ENCODE peak calls at places on chromosome 9, in five cellular contexts. One of them, this sample, is unnamed.

GRCh38 chr9:111604054-111604615 is 4.7 kb upstream of the PTGR1 start:
- DNase-seq in HFF-Myc: no peak
- DNase-seq in upper lobe of right lung: no peak
- DNase-seq in cardiac fibroblast: no peak
- DNase-seq in tibial nerve: no peak
- DNase-seq in this sample: no peak

GRCh38 chr9:96116275-96117051 is 185.5 kb downstream of the HSD17B3 start:
- DNase-seq in HFF-Myc: no peak
- DNase-seq in upper lobe of right lung: peak
- DNase-seq in cardiac fibroblast: no peak
- DNase-seq in tibial nerve: no peak
- DNase-seq in this sample: no peak

GRCh38 chr9:114034663-114035062 is 43.4 kb downstream of the AMBP start:
- DNase-seq in HFF-Myc: no peak
- DNase-seq in upper lobe of right lung: no peak
- DNase-seq in cardiac fibroblast: no peak
- DNase-seq in tibial nerve: no peak
- DNase-seq in this sample: no peak

GRCh38 chr9:16673171-16673570 is 197.3 kb downstream of the BNC2 start:
- DNase-seq in HFF-Myc: no peak
- DNase-seq in upper lobe of right lung: no peak
- DNase-seq in cardiac fibroblast: no peak
- DNase-seq in tibial nerve: no peak
- DNase-seq in this sample: no peak

GRCh38 chr9:37953775-37954437 is 50.0 kb upstream of the SLC25A51 start:
- DNase-seq in HFF-Myc: peak
- DNase-seq in upper lobe of right lung: no peak
- DNase-seq in cardiac fibroblast: peak
- DNase-seq in tibial nerve: no peak
- DNase-seq in this sample: peak

GRCh38 chr9:110251212-110251611 is 5.1 kb downstream of the TXN start:
- DNase-seq in HFF-Myc: no peak
- DNase-seq in upper lobe of right lung: no peak
- DNase-seq in cardiac fibroblast: no peak
- DNase-seq in tibial nerve: no peak
- DNase-seq in this sample: no peak

GRCh38 chr9:84991506-84991855 is 322.0 kb downstream of the NTRK2 start:
- DNase-seq in HFF-Myc: no peak
- DNase-seq in upper lobe of right lung: no peak
- DNase-seq in cardiac fibroblast: no peak
- DNase-seq in tibial nerve: no peak
- DNase-seq in this sample: no peak

GRCh38 chr9:37971107-37971459 is 67.2 kb upstream of the SLC25A51 start:
- DNase-seq in HFF-Myc: no peak
- DNase-seq in upper lobe of right lung: peak
- DNase-seq in cardiac fibroblast: no peak
- DNase-seq in tibial nerve: no peak
- DNase-seq in this sample: peak

GRCh38 chr9:74094766-74095165 is 402.4 kb upstream of the RORB start:
- DNase-seq in HFF-Myc: no peak
- DNase-seq in upper lobe of right lung: no peak
- DNase-seq in cardiac fibroblast: no peak
- DNase-seq in tibial nerve: no peak
- DNase-seq in this sample: no peak

GRCh38 chr9:90458485-90458884 is 184.1 kb downstream of the DIRAS2 start:
- DNase-seq in HFF-Myc: no peak
- DNase-seq in upper lobe of right lung: no peak
- DNase-seq in cardiac fibroblast: no peak
- DNase-seq in tibial nerve: no peak
- DNase-seq in this sample: no peak

GRCh38 chr9:8564960-8565359 is 765.4 kb upstream of the DMAC1 start:
- DNase-seq in HFF-Myc: no peak
- DNase-seq in upper lobe of right lung: no peak
- DNase-seq in cardiac fibroblast: no peak
- DNase-seq in tibial nerve: no peak
- DNase-seq in this sample: no peak

GRCh38 chr9:7161469-7161868 is 403.7 kb downstream of the KDM4C start:
- DNase-seq in HFF-Myc: no peak
- DNase-seq in upper lobe of right lung: no peak
- DNase-seq in cardiac fibroblast: no peak
- DNase-seq in tibial nerve: no peak
- DNase-seq in this sample: no peak

GRCh38 chr9:82513242-82513750 is 524.7 kb downstream of the SPATA31D1 start:
- DNase-seq in HFF-Myc: no peak
- DNase-seq in upper lobe of right lung: no peak
- DNase-seq in cardiac fibroblast: peak
- DNase-seq in tibial nerve: no peak
- DNase-seq in this sample: no peak

GRCh38 chr9:35714579-35715252 is 17.3 kb downstream of the TLN1 start:
- DNase-seq in HFF-Myc: no peak
- DNase-seq in upper lobe of right lung: no peak
- DNase-seq in cardiac fibroblast: no peak
- DNase-seq in tibial nerve: no peak
- DNase-seq in this sample: no peak

GRCh38 chr9:25226901-25227686 is 451.1 kb downstream of the TUSC1 start:
- DNase-seq in HFF-Myc: no peak
- DNase-seq in upper lobe of right lung: no peak
- DNase-seq in cardiac fibroblast: no peak
- DNase-seq in tibial nerve: no peak
- DNase-seq in this sample: no peak

GRCh38 chr9:6356904-6357303 is 28.7 kb downstream of the TPD52L3 start:
- DNase-seq in HFF-Myc: no peak
- DNase-seq in upper lobe of right lung: no peak
- DNase-seq in cardiac fibroblast: no peak
- DNase-seq in tibial nerve: no peak
- DNase-seq in this sample: no peak

GRCh38 chr9:131585375-131585774 is 40.1 kb downstream of the PRRT1B start:
- DNase-seq in HFF-Myc: no peak
- DNase-seq in upper lobe of right lung: no peak
- DNase-seq in cardiac fibroblast: peak
- DNase-seq in tibial nerve: no peak
- DNase-seq in this sample: no peak

GRCh38 chr9:133423216-133423615 is 1.0 kb downstream of the ADAMTS13 start:
- DNase-seq in HFF-Myc: no peak
- DNase-seq in upper lobe of right lung: no peak
- DNase-seq in cardiac fibroblast: no peak
- DNase-seq in tibial nerve: no peak
- DNase-seq in this sample: no peak

GRCh38 chr9:133424187-133424586 is 2.0 kb downstream of the ADAMTS13 start:
- DNase-seq in HFF-Myc: no peak
- DNase-seq in upper lobe of right lung: no peak
- DNase-seq in cardiac fibroblast: no peak
- DNase-seq in tibial nerve: no peak
- DNase-seq in this sample: no peak

GRCh38 chr9:133420392-133420827 is 1.8 kb upstream of the ADAMTS13 start:
- DNase-seq in HFF-Myc: no peak
- DNase-seq in upper lobe of right lung: no peak
- DNase-seq in cardiac fibroblast: no peak
- DNase-seq in tibial nerve: no peak
- DNase-seq in this sample: no peak

GRCh38 chr9:133419005-133419404 is 1.2 kb upstream of the REXO4 start:
- DNase-seq in HFF-Myc: no peak
- DNase-seq in upper lobe of right lung: no peak
- DNase-seq in cardiac fibroblast: no peak
- DNase-seq in tibial nerve: no peak
- DNase-seq in this sample: no peak

DNA sequence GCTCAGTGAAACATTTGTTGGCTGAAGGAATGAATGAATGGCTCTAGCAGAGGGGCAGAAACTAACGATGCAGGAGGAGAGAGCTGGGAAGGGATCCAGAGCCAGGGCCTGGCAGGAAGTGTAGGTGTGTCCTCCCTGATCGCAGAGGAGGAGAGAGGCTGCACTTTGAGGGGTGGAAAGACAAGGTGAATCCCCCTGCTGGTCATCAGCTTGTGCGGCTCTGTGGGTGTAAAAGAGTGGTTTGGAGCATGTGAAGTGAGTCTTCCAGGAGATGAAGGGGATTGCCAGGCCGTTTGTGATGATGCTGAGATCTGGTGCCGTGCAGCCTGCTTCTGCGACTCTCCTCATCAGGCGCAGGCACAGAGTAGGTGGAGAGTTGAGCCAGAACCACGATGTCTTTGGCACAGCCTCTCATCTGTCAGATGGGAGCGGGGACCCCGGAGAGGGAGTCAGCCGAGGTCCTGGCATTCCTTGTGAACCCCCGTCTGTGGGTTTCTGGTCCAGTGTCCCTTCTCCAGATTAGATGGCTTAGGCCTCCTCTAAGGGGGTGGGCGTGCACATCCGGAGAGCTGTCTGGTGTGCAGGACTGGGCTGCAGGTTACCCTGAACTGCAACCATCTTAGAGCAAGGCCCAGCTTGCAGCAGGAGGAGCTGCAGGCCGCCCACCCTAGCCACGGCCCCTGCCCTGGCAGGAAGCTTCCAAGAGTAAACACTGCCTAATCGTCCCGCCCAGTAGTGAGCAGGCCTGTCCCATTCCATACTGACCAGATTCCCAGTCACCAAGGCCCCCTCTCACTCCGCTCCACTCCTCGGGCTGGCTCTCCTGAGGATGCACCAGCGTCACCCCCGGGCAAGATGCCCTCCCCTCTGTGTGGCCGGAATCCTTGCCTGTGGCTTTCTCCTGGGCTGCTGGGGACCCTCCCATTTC is at the start of gene ADAMTS13:
- DNase-seq in HFF-Myc: no peak
- DNase-seq in upper lobe of right lung: no peak
- DNase-seq in cardiac fibroblast: no peak
- DNase-seq in tibial nerve: no peak
- DNase-seq in this sample: no peak
- TF ChIP-seq CTCF in HFF-Myc: peak
- TF ChIP-seq CTCF in upper lobe of right lung: no peak
- TF ChIP-seq CTCF in cardiac fibroblast: no peak
- TF ChIP-seq CTCF in tibial nerve: no peak
- TF ChIP-seq CTCF in this sample: peak

GRCh38 chr9:137114220-137114612 is 317 bp downstream of the DPP7 start:
- DNase-seq in HFF-Myc: no peak
- DNase-seq in upper lobe of right lung: no peak
- DNase-seq in cardiac fibroblast: no peak
- DNase-seq in tibial nerve: no peak
- DNase-seq in this sample: no peak

GRCh38 chr9:137112564-137113384 is 1.8 kb downstream of the DPP7 start:
- DNase-seq in HFF-Myc: no peak
- DNase-seq in upper lobe of right lung: peak
- DNase-seq in cardiac fibroblast: no peak
- DNase-seq in tibial nerve: no peak
- DNase-seq in this sample: no peak

GRCh38 chr9:137111788-137112563 is 2.6 kb downstream of the DPP7 start:
- DNase-seq in HFF-Myc: no peak
- DNase-seq in upper lobe of right lung: no peak
- DNase-seq in cardiac fibroblast: no peak
- DNase-seq in tibial nerve: no peak
- DNase-seq in this sample: no peak

GRCh38 chr9:137114613-137115393 is at the start of gene DPP7:
- DNase-seq in HFF-Myc: no peak
- DNase-seq in upper lobe of right lung: peak
- DNase-seq in cardiac fibroblast: peak
- DNase-seq in tibial nerve: peak
- DNase-seq in this sample: peak

GRCh38 chr9:137113385-137114159 is 961 bp downstream of the DPP7 start:
- DNase-seq in HFF-Myc: no peak
- DNase-seq in upper lobe of right lung: peak
- DNase-seq in cardiac fibroblast: no peak
- DNase-seq in tibial nerve: no peak
- DNase-seq in this sample: no peak
- TF ChIP-seq CTCF in HFF-Myc: no peak
- TF ChIP-seq CTCF in upper lobe of right lung: no peak
- TF ChIP-seq CTCF in cardiac fibroblast: no peak
- TF ChIP-seq CTCF in tibial nerve: no peak
- TF ChIP-seq CTCF in this sample: no peak

DNA sequence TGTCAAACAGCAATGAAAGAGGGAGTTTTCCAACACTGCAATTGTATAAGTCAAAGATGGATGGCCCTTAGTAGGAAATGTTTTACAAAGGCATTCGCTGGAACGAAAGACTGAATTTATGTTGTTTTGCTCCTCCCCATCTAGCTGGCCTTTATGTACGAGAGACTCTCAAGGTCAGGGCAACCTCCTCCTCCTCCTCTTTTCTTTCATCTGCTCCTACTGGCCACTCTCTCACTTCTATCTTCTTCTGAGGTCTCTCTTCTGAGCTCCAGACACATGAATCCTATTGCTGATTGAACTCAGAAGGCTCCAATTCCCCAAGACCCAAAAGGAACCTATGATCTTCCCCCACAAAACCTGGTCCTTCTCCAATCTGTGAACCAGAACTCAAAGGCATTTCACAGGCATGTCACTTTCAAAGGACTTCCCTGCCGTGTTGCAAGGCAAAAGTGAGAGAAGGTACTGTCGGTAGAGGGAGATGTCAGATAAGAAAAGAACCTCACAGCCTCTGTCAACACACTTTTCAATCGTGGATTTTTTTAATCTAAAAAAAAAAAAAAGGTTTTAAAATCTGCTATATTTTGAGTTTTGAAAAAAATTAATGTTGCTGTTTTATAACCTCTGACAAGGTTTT is 28.5 kb upstream of the PUM3 start:
- DNase-seq in HFF-Myc: no peak
- DNase-seq in upper lobe of right lung: no peak
- DNase-seq in cardiac fibroblast: peak
- DNase-seq in tibial nerve: no peak
- DNase-seq in this sample: no peak
- TF ChIP-seq CTCF in HFF-Myc: peak
- TF ChIP-seq CTCF in upper lobe of right lung: no peak
- TF ChIP-seq CTCF in cardiac fibroblast: peak
- TF ChIP-seq CTCF in tibial nerve: no peak
- TF ChIP-seq CTCF in this sample: peak

GRCh38 chr9:118522093-118523028 is 818.2 kb downstream of the TLR4 start:
- DNase-seq in HFF-Myc: no peak
- DNase-seq in upper lobe of right lung: peak
- DNase-seq in cardiac fibroblast: peak
- DNase-seq in tibial nerve: no peak
- DNase-seq in this sample: no peak
- TF ChIP-seq CTCF in HFF-Myc: peak
- TF ChIP-seq CTCF in upper lobe of right lung: peak
- TF ChIP-seq CTCF in cardiac fibroblast: peak
- TF ChIP-seq CTCF in tibial nerve: no peak
- TF ChIP-seq CTCF in this sample: peak

DNA sequence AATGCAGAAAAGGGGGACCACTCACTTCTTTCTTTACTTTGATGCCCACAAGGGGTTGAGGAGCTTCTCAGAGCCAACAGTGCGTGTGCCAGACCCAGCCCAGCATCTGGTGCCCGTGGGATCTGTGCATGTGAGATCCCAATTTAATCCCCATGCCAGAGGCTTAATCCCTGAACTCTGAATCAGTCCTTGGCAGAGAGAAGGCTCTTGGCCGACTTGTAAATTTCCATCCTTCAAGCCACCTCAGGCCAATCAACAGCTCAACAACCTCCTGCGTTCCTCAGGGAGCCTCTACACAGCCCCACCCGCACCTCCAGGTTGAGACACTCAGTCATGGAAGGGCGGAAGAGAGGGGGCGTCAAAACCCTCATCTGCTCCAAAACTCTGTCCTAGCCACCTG is 230.0 kb upstream of the DAPK1 start:
- DNase-seq in HFF-Myc: no peak
- DNase-seq in upper lobe of right lung: no peak
- DNase-seq in cardiac fibroblast: no peak
- DNase-seq in tibial nerve: peak
- DNase-seq in this sample: no peak
- TF ChIP-seq CTCF in HFF-Myc: no peak
- TF ChIP-seq CTCF in upper lobe of right lung: no peak
- TF ChIP-seq CTCF in cardiac fibroblast: no peak
- TF ChIP-seq CTCF in tibial nerve: no peak
- TF ChIP-seq CTCF in this sample: no peak